ENCODE peak calls at places on chromosomes 3 and 15, in four cellular contexts. T, H, K and Q are unnamed samples.

GRCh38 chr3:87437765-87438164 is 161.4 kb upstream of the POU1F1 start:
- DNase-seq in K (peak), T (no peak), H (no peak), Q (no peak)

GRCh38 chr3:51718547-51719412 is 11.9 kb downstream of the GRM2 start:
- DNase-seq in K (peak), T (peak), H (no peak), Q (peak)

GRCh38 chr15:61426466-61426865 is 197.4 kb upstream of the RORA start:
- DNase-seq in T (no peak), K (no peak), H (no peak), Q (no peak)

GRCh38 chr3:59326246-59327024 is 276.6 kb upstream of the CFAP20DC start:
- DNase-seq in H (no peak), T (peak), K (no peak), Q (no peak)

GRCh38 chr3:197003461-197004385 is 25.9 kb downstream of the MELTF start:
- DNase-seq in K (no peak), H (peak), T (no peak), Q (no peak)

GRCh38 chr15:100350434-100351226 is 8.9 kb upstream of the ADAMTS17 start:
- DNase-seq in K (no peak), H (no peak), T (no peak), Q (peak)

GRCh38 chr3:52088445-52089367 is 32.3 kb upstream of the DUSP7 start:
- DNase-seq in K (peak), T (peak), H (peak), Q (no peak)

GRCh38 chr3:146640955-146641867 is 36.1 kb upstream of the PLSCR5 start:
- DNase-seq in T (peak), K (peak), H (no peak), Q (peak)

GRCh38 chr15:69324031-69324430 is 25.3 kb downstream of the PAQR5 start:
- DNase-seq in T (no peak), H (no peak), K (no peak), Q (no peak)

GRCh38 chr3:127732303-127732702 is 59.6 kb downstream of the ABTB1 start:
- DNase-seq in T (no peak), K (no peak), H (peak), Q (no peak)

GRCh38 chr15:43294091-43294706 is 27.5 kb upstream of the TGM5 start:
- DNase-seq in K (no peak), H (no peak), T (no peak), Q (no peak)

GRCh38 chr3:16795601-16796000 is 89.2 kb upstream of the PLCL2 start:
- DNase-seq in T (no peak), H (no peak), K (no peak), Q (no peak)

GRCh38 chr3:17810759-17811158 is 68.3 kb upstream of the TBC1D5 start:
- DNase-seq in T (peak), K (peak), H (no peak), Q (peak)

GRCh38 chr3:82100378-82100777 is 338.9 kb upstream of the GBE1 start:
- DNase-seq in K (no peak), T (no peak), H (no peak), Q (no peak)

GRCh38 chr15:37395100-37395468 is 294.7 kb upstream of the MEIS2 start:
- DNase-seq in K (no peak), H (no peak), T (no peak), Q (no peak)
- TF ChIP-seq POLR2A in K (no peak), H (no peak), T (no peak), Q (no peak)

DNA sequence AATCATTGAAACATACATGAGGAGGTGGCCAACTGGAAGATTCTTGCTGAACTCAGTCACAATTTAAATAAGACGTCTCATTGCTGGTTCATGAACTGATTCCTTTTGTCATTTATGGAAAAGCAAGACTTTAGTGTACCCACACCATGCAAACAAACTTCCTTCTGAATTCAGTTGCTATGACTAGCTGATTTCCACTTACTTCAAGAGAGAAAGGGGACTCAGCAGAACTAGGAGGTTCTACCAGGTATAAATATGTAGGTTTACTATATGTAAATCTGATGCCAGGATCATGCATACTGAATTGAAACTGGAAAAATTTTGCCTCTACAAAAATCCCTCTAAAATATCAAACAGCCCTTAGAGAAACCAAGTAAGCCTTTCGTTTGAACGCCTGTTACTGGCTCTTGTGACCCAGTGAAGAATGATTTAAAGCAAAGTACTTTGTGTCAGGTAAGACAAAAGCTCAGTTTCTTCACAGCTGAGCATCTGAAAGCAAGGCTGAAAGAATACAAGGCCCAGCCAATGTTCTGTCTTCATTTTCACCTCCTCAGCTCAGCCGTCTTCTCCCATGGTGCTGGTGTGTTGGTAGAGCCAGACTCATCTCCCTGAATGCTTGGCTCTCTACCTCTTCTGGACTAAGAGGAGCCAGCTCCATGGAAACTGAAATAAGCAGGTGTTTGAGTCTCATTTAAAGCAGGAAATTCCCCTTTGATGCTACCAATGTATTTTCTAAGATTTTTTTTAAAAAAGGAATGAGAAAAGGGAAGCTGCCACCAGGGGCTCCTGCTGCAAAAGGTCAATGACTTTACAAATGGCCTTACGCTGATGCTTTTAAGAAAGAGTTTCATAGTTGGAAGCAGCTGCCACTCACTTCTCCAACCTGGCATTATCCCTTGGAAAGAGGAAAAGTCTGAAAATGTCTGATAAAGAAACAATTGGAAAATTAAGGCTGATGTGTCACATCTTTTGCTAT is 301.6 kb downstream of the EFHB start:
- DNase-seq in K (no peak), H (no peak), T (no peak), Q (no peak)
- TF ChIP-seq POLR2A in K (no peak), H (no peak), T (no peak), Q (no peak)

DNA sequence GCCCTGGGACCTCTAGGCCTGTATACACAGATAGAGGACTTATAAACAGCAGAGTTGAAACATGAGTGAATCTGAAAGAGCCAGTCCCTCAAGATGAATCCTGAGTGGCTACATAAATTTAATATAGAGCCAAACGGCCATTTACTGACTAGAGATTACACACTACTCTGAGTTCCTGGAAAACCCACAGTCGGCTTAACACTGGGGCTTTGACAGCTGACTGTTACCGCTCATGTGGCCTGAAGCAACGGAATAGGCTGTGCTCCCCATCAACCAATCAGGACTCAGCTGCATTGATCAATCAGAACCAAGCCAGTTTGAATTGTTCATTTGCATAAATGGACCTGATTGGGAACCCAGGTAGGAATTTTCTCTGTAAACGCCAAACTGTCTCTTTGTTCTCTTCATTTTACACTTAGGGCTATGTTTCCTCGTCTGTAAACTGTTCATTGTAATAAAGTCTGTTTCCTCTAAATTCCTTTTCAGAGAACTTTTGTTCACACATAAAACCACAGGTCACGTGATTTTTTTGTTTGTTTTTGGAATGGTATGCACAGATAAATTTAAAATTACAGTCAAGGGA is 40.5 kb downstream of the CCNL1 start:
- DNase-seq in H (no peak), K (no peak), T (peak), Q (no peak)
- TF ChIP-seq POLR2A in H (no peak), K (no peak), T (peak), Q (no peak)

GRCh38 chr3:128995737-128996136 is 1.9 kb upstream of the CFAP92 start:
- DNase-seq in K (no peak), H (no peak), T (no peak), Q (no peak)

GRCh38 chr3:128994581-128995161 is 795 bp upstream of the CFAP92 start:
- DNase-seq in T (no peak), K (no peak), H (no peak), Q (no peak)

GRCh38 chr3:128992926-128993460 is 883 bp downstream of the CFAP92 start:
- DNase-seq in T (no peak), K (no peak), H (no peak), Q (no peak)

GRCh38 chr3:128994173-128994512 is 267 bp upstream of the CFAP92 start:
- DNase-seq in T (no peak), K (peak), H (no peak), Q (no peak)

GRCh38 chr3:128993461-128994172 is at the start of gene CFAP92:
- DNase-seq in T (peak), H (peak), K (no peak), Q (peak)
- TF ChIP-seq POLR2A in T (no peak), H (no peak), K (no peak), Q (no peak)

GRCh38 chr3:126418661-126419131 is 24.0 kb downstream of the CFAP100 start:
- DNase-seq in H (peak), T (no peak), K (no peak), Q (no peak)

GRCh38 chr3:126417461-126418255 is 22.9 kb downstream of the CFAP100 start:
- DNase-seq in T (no peak), K (no peak), H (peak), Q (no peak)

GRCh38 chr3:126415661-126416591 is 21.2 kb downstream of the CFAP100 start:
- DNase-seq in T (no peak), K (no peak), H (peak), Q (no peak)

GRCh38 chr3:126418256-126418530 is 23.5 kb downstream of the CFAP100 start:
- DNase-seq in K (no peak), T (no peak), H (peak), Q (no peak)

GRCh38 chr3:126416943-126417342 is 22.2 kb downstream of the CFAP100 start:
- DNase-seq in K (no peak), T (no peak), H (no peak), Q (no peak)
- TF ChIP-seq POLR2A in K (no peak), T (no peak), H (no peak), Q (no peak)

GRCh38 chr15:77421370-77421700 is 647 bp downstream of the HMG20A start:
- DNase-seq in T (no peak), K (peak), H (no peak), Q (peak)

GRCh38 chr15:77418341-77419049 is 1.4 kb downstream of the PEAK1 start:
- DNase-seq in K (peak), T (no peak), H (no peak), Q (peak)

GRCh38 chr15:77419836-77420609 is at the start of gene PEAK1:
- DNase-seq in H (peak), K (peak), T (peak), Q (peak)

GRCh38 chr15:77419050-77419835 is 661 bp downstream of the PEAK1 start:
- DNase-seq in K (no peak), T (peak), H (peak), Q (peak)

DNA sequence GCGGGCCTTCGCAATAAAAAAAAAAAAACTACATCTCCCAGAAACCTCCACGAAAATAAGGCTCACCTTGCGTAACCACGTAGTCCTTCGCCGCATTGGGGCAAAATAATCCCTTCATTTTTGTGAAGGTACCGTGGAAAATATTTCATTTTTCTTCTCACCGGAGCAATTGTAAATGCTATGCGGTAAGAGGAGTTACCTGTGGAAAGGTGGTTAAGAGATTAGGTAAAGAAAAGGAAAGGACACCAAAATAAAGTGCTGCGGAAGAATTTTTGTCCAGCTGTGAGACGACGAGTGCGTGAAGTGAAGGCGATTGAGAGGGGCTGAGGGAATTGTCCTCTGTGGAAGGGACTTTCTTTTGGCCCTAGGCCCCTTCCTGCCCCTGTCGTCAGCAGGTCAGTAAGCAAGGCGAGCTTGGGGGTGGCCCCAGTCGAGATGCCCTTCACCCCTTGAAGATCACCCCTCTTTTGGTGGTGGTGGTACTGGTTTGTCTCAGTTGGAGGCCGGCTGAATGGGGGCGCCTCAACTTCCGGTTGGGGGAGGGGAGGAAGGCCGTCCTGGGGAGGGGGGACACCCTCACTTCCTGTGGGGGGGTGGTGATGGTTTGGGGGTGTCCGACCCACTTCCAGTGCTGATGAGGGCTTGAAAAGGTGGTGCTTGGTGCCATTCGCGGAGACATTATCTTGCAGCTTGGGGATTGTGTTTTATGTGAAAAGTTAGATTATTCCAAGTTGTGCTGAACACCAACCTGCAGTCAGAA is at the start of gene HMG20A:
- DNase-seq in K (peak), T (peak), H (peak), Q (peak)
- TF ChIP-seq POLR2A in K (no peak), T (peak), H (no peak), Q (peak)

GRCh38 chr3:122265937-122266336 is 59.1 kb upstream of the CSTA start:
- DNase-seq in K (no peak), T (no peak), H (no peak), Q (no peak)

GRCh38 chr3:122272889-122273288 is 52.2 kb upstream of the CSTA start:
- DNase-seq in K (no peak), T (no peak), H (no peak), Q (no peak)

GRCh38 chr3:122271246-122271898 is 53.7 kb upstream of the CSTA start:
- DNase-seq in K (no peak), H (no peak), T (no peak), Q (no peak)

GRCh38 chr3:122268257-122269024 is 56.6 kb upstream of the CSTA start:
- DNase-seq in H (no peak), T (no peak), K (no peak), Q (no peak)

DNA sequence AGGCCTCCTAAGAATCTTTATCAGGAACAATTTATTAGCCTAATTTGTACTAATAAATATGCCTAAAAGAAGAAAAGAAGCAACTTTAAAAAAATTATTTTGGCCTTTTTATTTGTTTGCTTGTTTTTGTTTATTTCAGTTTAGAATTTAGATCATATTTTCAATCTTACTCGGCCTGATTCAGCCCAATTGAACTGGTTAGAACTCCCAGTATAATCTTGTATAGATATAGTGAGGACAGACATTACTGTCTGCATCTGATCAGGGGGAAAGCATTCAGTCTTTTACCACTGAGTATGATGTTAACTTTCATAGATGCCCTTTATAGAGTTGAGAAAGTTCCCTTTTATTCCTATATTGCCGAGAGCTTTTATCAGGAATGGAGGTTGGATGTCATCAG is 56.0 kb upstream of the CSTA start:
- DNase-seq in H (no peak), K (no peak), T (no peak), Q (no peak)
- TF ChIP-seq POLR2A in H (no peak), K (no peak), T (no peak), Q (no peak)

GRCh38 chr15:73991726-73992593 is at the start of gene STOML1:
- DNase-seq in H (peak), K (peak), T (peak), Q (peak)
- TF ChIP-seq POLR2A in H (no peak), K (peak), T (peak), Q (peak)

GRCh38 chr3:119293105-119293683 is 989 bp upstream of the ARHGAP31 start:
- DNase-seq in T (no peak), K (peak), H (no peak), Q (no peak)

GRCh38 chr3:119294402-119294888 is 262 bp downstream of the ARHGAP31 start:
- DNase-seq in K (no peak), T (no peak), H (peak), Q (peak)

GRCh38 chr3:119292666-119293065 is 1.5 kb upstream of the ARHGAP31 start:
- DNase-seq in T (no peak), K (no peak), H (peak), Q (no peak)

GRCh38 chr3:119294889-119295769 is 946 bp downstream of the ARHGAP31 start:
- DNase-seq in T (no peak), K (peak), H (peak), Q (peak)

GRCh38 chr3:119293761-119294401 is at the start of gene ARHGAP31:
- DNase-seq in K (peak), T (peak), H (peak), Q (peak)
- TF ChIP-seq POLR2A in K (no peak), T (no peak), H (no peak), Q (peak)

GRCh38 chr3:56923546-56924224 is 121.9 kb upstream of the ARHGEF3 start:
- DNase-seq in K (peak), H (no peak), T (no peak), Q (no peak)
- TF ChIP-seq POLR2A in K (no peak), H (no peak), T (no peak), Q (no peak)